ENCODE peak calls at places on chromosomes 11 and 22, in six cellular contexts. F is tibial artery, R is tibial nerve, C is neural progenitor cell, J is RWPE1, M is body of pancreas. G is an unnamed sample.

GRCh38 chr11:70016666-70017347 is 61.3 kb upstream of the ANO1 start:
- DNase-seq in F (no peak), R (no peak), C (no peak), J (peak; percentile 76), M (no peak), G (peak; percentile 36)

GRCh38 chr11:76579047-76579751 is 91.3 kb downstream of the LRRC32 start:
- DNase-seq in F (peak; percentile 63), R (no peak), C (peak; percentile 41), J (no peak), M (no peak), G (no peak)

GRCh38 chr22:44671742-44672141 is 30.3 kb upstream of the PRR5 start:
- DNase-seq in F (no peak), R (no peak), C (no peak), J (no peak), M (no peak), G (peak; percentile 9)

GRCh38 chr11:406796-407650 is 7.8 kb downstream of the SIGIRR start:
- DNase-seq in F (peak; percentile 61), R (peak; percentile 40), C (peak; percentile 90), J (peak; percentile 84), M (peak; percentile 70), G (peak; percentile 71)

GRCh38 chr22:46024136-46024840 is 47.3 kb upstream of the WNT7B start:
- DNase-seq in F (no peak), R (no peak), C (no peak), J (no peak), M (peak; percentile 6), G (no peak)

GRCh38 chr11:92131289-92131890 is 93.2 kb upstream of the FAT3 start:
- DNase-seq in F (no peak), R (no peak), C (no peak), J (peak; percentile 24), M (no peak), G (no peak)

GRCh38 chr11:36372101-36372767 is 76.1 kb downstream of the PRR5L start:
- DNase-seq in F (no peak), R (no peak), C (no peak), J (no peak), M (no peak), G (peak; percentile 49)

GRCh38 chr11:6472934-6473333 is 807 bp downstream of the TRIM3 start:
- DNase-seq in F (no peak), R (no peak), C (no peak), J (no peak), M (peak; percentile 16), G (no peak)

GRCh38 chr11:1368216-1368615 is 21.5 kb upstream of the BRSK2 start:
- DNase-seq in F (no peak), R (no peak), C (no peak), J (no peak), M (no peak), G (no peak)

GRCh38 chr11:8025816-8026215 is 38.7 kb downstream of the EIF3F start:
- DNase-seq in F (no peak), R (no peak), C (no peak), J (no peak), M (no peak), G (peak; percentile 72)

GRCh38 chr11:85710912-85711311 is 24.9 kb upstream of the CCDC89 start:
- DNase-seq in F (no peak), R (no peak), C (no peak), J (no peak), M (no peak), G (no peak)

GRCh38 chr22:31829505-31829904 is 75.7 kb downstream of the DEPDC5 start:
- DNase-seq in F (no peak), R (no peak), C (no peak), J (peak; percentile 91), M (no peak), G (peak; percentile 93)

GRCh38 chr11:72297828-72298227 is 53.9 kb upstream of the PHOX2A start:
- DNase-seq in F (no peak), R (no peak), C (no peak), J (no peak), M (no peak), G (no peak)

GRCh38 chr11:44746894-44747293 is 20.1 kb downstream of the TSPAN18 start:
- DNase-seq in F (no peak), R (no peak), C (no peak), J (no peak), M (no peak), G (no peak)

GRCh38 chr11:112610996-112611795 is 350.0 kb upstream of the NCAM1 start:
- DNase-seq in F (no peak), R (no peak), C (no peak), J (peak; percentile 21), M (no peak), G (no peak)

GRCh38 chr22:42844756-42845155 is 12.3 kb downstream of the ARFGAP3 start:
- DNase-seq in F (no peak), R (no peak), C (no peak), J (peak; percentile 41), M (no peak), G (no peak)

DNA sequence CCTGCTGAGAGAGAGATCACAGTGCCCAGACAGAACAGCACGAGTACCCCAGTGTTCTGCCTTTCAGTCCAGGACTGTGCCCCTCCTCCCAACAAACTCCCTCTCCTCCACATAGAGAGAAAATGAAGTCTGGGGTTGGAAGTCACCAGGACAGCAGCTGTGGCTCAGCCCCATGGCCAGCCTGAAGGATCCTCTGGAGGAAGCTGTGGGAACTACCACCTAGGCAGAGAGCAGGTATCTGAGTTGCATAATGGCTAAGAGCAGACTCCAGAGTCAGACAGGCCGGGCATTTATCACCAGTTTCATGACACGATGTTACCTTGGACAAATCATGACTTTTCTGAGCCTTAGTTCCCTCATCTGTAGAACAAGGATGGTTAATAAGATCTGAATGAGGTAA is 61.2 kb upstream of the RRAS2 start:
- DNase-seq in F (no peak), R (no peak), C (no peak), J (no peak), M (no peak), G (no peak)
- H3K27ac ChIP-seq in F (no peak overlapping the region), R (no peak overlapping the region), C (no peak overlapping the region), J (no peak overlapping the region), M (no peak overlapping the region), G (no peak overlapping the region)

GRCh38 chr11:67255353-67255752 is 10.9 kb upstream of the GRK2 start:
- DNase-seq in F (no peak), R (no peak), C (no peak), J (no peak), M (no peak), G (no peak)
- H3K27ac ChIP-seq in F (no peak overlapping the region), R (peak overlapping the region; percentile 24), C (no peak overlapping the region), J (peak overlapping the region; percentile 45), M (no peak overlapping the region), G (no peak overlapping the region)

GRCh38 chr22:28514314-28514713 is 165.3 kb downstream of the TTC28 start:
- DNase-seq in F (no peak), R (peak; percentile 10), C (no peak), J (no peak), M (no peak), G (no peak)
- H3K27ac ChIP-seq in F (no peak overlapping the region), R (no peak overlapping the region), C (no peak overlapping the region), J (no peak overlapping the region), M (peak overlapping the region; percentile 16), G (no peak overlapping the region)

GRCh38 chr11:64745219-64745522 is 1.2 kb upstream of the RASGRP2 start:
- DNase-seq in F (peak; percentile 81), R (peak; percentile 41), C (no peak), J (no peak), M (no peak), G (no peak)

GRCh38 chr11:64744544-64745218 is 739 bp upstream of the RASGRP2 start:
- DNase-seq in F (no peak), R (no peak), C (peak; percentile 64), J (no peak), M (no peak), G (no peak)

GRCh38 chr11:64743591-64744543 is at the start of gene RASGRP2:
- DNase-seq in F (peak; percentile 80), R (peak; percentile 68), C (peak; percentile 58), J (no peak), M (peak; percentile 65), G (no peak)

GRCh38 chr11:64746486-64746885 is 2.5 kb upstream of the RASGRP2 start:
- DNase-seq in F (no peak), R (no peak), C (no peak), J (no peak), M (no peak), G (no peak)

DNA sequence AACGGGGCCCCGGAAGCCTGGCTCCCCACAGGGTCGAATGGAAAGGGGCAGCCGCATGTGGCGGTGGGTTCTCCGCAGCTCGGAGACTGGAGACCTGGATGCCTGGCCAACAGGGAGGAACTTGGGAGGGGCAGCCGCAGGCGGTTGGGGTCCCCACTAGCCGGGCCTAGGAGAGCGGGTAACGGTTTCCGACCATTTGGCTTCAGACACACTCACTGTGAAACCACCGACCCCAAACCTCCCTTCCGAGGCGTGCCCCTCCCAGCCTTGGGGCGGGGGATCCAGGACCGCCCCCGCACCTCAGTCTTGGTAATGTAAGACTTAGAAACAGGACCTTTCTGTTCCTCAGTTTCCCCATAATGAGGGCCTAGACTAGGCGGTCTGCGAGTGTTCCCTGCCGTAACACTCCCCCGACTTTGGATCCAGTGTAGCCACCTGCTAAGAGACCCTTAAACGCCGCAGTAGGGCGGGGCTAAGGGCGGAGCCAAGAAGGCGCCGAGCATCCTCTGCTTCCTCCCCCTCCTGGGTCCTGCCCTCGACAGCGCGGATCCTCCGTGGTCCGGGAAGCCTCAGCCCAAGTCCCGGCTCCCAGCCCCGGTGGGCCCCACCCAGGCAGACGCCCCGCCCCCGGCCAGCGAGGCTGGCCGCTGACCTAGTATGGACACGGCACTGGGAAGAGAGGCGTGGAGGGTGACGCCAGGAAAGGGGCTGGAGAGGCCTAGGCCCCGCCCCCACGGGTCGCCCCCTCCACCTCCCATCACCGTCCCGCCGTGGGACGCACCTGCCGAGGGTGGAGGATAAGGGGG is 1.8 kb upstream of the RASGRP2 start:
- DNase-seq in F (peak; percentile 91), R (peak; percentile 54), C (peak; percentile 85), J (no peak), M (no peak), G (peak; percentile 47)
- H3K27ac ChIP-seq in F (peak overlapping the region; percentile 97), R (peak overlapping the region; percentile 89), C (no peak overlapping the region), J (no peak overlapping the region), M (peak overlapping the region; percentile 40), G (no peak overlapping the region)

DNA sequence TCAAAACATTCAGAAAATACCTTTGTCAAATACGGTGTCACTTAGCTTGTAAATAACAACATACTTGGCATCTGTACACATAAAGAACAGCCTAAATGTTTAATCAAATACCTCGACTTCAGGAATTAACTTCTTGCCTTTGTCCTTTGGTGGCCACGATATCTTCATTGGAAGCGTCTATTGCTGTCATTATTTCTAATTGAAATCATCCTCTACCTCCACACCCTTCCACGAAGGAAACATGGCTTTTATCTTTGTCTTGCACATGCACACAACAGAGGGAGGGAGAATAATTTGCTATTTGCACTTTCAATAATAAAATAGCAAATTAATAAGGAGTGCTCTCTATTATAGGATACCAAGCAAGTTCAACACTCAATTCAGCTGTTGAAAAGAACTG is 25.8 kb upstream of the SOX6 start:
- DNase-seq in F (no peak), R (no peak), C (no peak), J (no peak), M (no peak), G (no peak)
- H3K27ac ChIP-seq in F (no peak overlapping the region), R (no peak overlapping the region), C (no peak overlapping the region), J (no peak overlapping the region), M (no peak overlapping the region), G (no peak overlapping the region)

DNA sequence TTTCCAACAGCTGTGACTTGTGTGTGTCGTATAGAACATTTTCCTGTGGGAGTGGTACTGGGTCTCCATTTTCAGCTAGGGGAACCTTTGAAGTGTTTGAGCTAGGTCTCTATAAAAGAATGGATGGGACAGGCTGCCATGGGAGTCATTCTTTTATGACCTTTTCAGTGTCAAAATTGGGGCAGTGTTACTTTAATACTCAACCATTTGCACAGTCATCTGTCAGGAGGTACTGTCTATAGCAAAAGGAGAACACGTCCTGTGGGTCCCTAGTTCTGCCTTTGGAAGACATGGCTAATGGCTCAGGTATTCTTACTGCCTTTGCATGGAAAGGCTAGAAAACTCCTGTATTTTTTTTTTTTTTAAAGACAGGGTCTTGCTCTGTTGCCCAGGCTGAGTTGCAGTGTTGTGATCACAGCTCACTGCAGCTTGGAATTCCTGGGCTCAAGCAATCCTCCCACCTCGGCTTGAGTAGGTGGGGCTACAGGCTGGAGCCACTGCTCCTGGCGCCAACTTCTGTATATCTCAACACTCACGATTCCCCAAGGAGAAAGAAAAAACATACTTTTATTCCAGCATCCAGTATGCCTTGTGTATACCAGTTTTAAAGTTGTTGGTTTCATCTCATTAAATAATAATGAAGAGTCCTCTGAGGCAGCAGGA is 2.1 kb upstream of the ATF4 start:
- DNase-seq in F (no peak), R (no peak), C (no peak), J (no peak), M (no peak), G (no peak)
- H3K27ac ChIP-seq in F (peak overlapping the region; percentile 99), R (peak overlapping the region; percentile 97), C (no peak overlapping the region), J (peak overlapping the region; percentile 98), M (peak overlapping the region; percentile 98), G (no peak overlapping the region)